ENCODE peak calls at places on chromosome 1, in ten cellular contexts. T, S, U, G, Q, Z, H, A, K and J are unnamed samples. For H3K4me1, the result is how much of the 10 kb centered on the place peaks cover.

GRCh38 chr1:235075955-235076308 is 52.7 kb downstream of the TOMM20 start:
- DNase-seq in T (no peak), S (no peak), U (no peak), G (no peak), Q (no peak), Z (no peak), H (no peak), A (no peak), K (no peak), J (no peak)

GRCh38 chr1:153677718-153678518 is 570 bp upstream of the NPR1 start:
- DNase-seq in T (peak), S (peak), U (peak), G (peak), Q (no peak), Z (peak), H (peak), A (peak), K (no peak), J (peak)

GRCh38 chr1:14371806-14372497 is 226.5 kb upstream of the KAZN start:
- DNase-seq in T (peak), S (no peak), U (no peak), G (no peak), Q (no peak), Z (no peak), H (no peak), A (no peak), K (no peak), J (peak)

GRCh38 chr1:94787676-94788075 is 32.5 kb upstream of the SLC44A3 start:
- DNase-seq in T (no peak), S (no peak), U (no peak), G (no peak), Q (no peak), Z (no peak), H (no peak), A (no peak), K (no peak), J (no peak)

GRCh38 chr1:110477041-110477440 is 26.1 kb downstream of the PROK1 start:
- DNase-seq in T (peak), S (no peak), U (peak), G (peak), Q (no peak), Z (no peak), H (no peak), A (peak), K (peak), J (peak)

GRCh38 chr1:160428655-160429054 is 28.3 kb downstream of the VANGL2 start:
- DNase-seq in T (peak), S (peak), U (peak), G (peak), Q (peak), Z (peak), H (peak), A (peak), K (no peak), J (peak)

GRCh38 chr1:223052931-223053330 is 90.1 kb downstream of the TLR5 start:
- DNase-seq in T (no peak), S (no peak), U (no peak), G (no peak), Q (no peak), Z (no peak), H (no peak), A (no peak), K (no peak), J (peak)

GRCh38 chr1:202037706-202038296 is 27.4 kb downstream of the ELF3 start:
- DNase-seq in T (peak), S (no peak), U (no peak), G (no peak), Q (no peak), Z (no peak), H (no peak), A (no peak), K (no peak), J (no peak)

GRCh38 chr1:11873954-11874562 is 15.3 kb upstream of the NPPB start:
- DNase-seq in T (no peak), S (no peak), U (no peak), G (no peak), Q (no peak), Z (no peak), H (no peak), A (no peak), K (no peak), J (no peak)

GRCh38 chr1:84689514-84690396 is 506 bp downstream of the SSX2IP start:
- DNase-seq in T (peak), S (peak), U (peak), G (no peak), Q (no peak), Z (no peak), H (peak), A (peak), K (no peak), J (peak)

GRCh38 chr1:56547977-56548376 is 31.4 kb downstream of the PLPP3 start:
- DNase-seq in T (no peak), S (no peak), U (no peak), G (no peak), Q (no peak), Z (no peak), H (no peak), A (no peak), K (peak), J (peak)

GRCh38 chr1:56543783-56544612 is 35.4 kb downstream of the PLPP3 start:
- DNase-seq in T (no peak), S (peak), U (no peak), G (no peak), Q (no peak), Z (no peak), H (no peak), A (no peak), K (no peak), J (peak)

GRCh38 chr1:56548566-56548965 is 30.8 kb downstream of the PLPP3 start:
- DNase-seq in T (no peak), S (no peak), U (no peak), G (no peak), Q (no peak), Z (no peak), H (no peak), A (no peak), K (peak), J (no peak)

GRCh38 chr1:56547473-56547872 is 31.9 kb downstream of the PLPP3 start:
- DNase-seq in T (no peak), S (no peak), U (no peak), G (no peak), Q (no peak), Z (no peak), H (no peak), A (no peak), K (no peak), J (no peak)

GRCh38 chr1:56545711-56546110 is 33.7 kb downstream of the PLPP3 start:
- DNase-seq in T (no peak), S (no peak), U (no peak), G (no peak), Q (no peak), Z (no peak), H (no peak), A (no peak), K (no peak), J (no peak)
- TF ChIP-seq CTCF in T (no peak), S (no peak), U (no peak), G (no peak), Q (no peak), Z (no peak), H (no peak), A (no peak), K (no peak), J (no peak)

GRCh38 chr1:178133291-178133989 is 39.5 kb downstream of the RASAL2 start:
- DNase-seq in T (no peak), S (no peak), U (no peak), G (no peak), Q (no peak), Z (no peak), H (no peak), A (no peak), K (no peak), J (no peak)
- H3K4me1 ChIP-seq in T (under half), S (under half), U (under half), G (under half), Q (under half), Z (under half), H (under half), A (under half), K (under half), J (under half)

GRCh38 chr1:220884109-220884980 is 5.1 kb downstream of the HLX start:
- DNase-seq in T (no peak), S (peak), U (no peak), G (no peak), Q (no peak), Z (no peak), H (peak), A (no peak), K (no peak), J (no peak)
- TF ChIP-seq EZH2 in T (no peak), S (peak), U (no peak), G (no peak), Q (no peak), Z (no peak), H (no peak), A (no peak), K (no peak), J (no peak)

GRCh38 chr1:151790071-151790939 is at the start of gene TDRKH:
- DNase-seq in T (peak), S (peak), U (peak), G (peak), Q (peak), Z (peak), H (peak), A (peak), K (peak), J (peak)
- TF ChIP-seq CTCF in T (peak), S (peak), U (peak), G (peak), Q (peak), Z (peak), H (peak), A (peak), K (peak), J (peak)

DNA sequence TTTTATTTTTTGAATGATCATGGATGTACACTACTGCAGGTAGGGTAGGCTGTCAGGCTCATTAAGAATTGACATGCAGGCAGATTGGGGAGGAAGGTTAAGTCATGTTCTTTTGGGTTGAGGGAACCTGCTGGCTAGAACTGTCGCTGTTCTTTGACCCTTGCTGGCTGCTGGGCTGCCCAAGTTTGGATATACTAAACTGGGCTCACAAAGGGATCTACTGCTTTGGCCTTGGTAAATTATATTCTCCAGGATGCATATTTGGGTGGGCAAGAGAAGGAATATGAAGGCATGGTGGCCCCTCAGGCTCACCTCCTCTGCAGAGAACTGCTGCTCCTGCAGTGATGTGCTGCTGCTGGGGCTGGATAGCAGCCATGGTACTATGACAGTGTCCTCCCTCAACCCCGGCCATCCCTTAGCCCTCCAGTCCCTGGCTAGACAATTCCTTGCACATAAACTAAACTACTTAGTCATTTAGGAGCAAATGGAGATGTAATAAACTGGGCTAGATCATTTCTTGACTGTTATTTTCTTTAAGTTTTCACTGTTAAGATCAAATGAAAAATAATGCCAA is 6.1 kb downstream of the ATP1A1 start:
- DNase-seq in T (no peak), S (no peak), U (no peak), G (no peak), Q (no peak), Z (no peak), H (no peak), A (no peak), K (no peak), J (no peak)
- H3K4me1 ChIP-seq in T (under half), S (half or more), U (half or more), G (half or more), Q (under half), Z (under half), H (half or more), A (under half), K (half or more), J (under half)

DNA sequence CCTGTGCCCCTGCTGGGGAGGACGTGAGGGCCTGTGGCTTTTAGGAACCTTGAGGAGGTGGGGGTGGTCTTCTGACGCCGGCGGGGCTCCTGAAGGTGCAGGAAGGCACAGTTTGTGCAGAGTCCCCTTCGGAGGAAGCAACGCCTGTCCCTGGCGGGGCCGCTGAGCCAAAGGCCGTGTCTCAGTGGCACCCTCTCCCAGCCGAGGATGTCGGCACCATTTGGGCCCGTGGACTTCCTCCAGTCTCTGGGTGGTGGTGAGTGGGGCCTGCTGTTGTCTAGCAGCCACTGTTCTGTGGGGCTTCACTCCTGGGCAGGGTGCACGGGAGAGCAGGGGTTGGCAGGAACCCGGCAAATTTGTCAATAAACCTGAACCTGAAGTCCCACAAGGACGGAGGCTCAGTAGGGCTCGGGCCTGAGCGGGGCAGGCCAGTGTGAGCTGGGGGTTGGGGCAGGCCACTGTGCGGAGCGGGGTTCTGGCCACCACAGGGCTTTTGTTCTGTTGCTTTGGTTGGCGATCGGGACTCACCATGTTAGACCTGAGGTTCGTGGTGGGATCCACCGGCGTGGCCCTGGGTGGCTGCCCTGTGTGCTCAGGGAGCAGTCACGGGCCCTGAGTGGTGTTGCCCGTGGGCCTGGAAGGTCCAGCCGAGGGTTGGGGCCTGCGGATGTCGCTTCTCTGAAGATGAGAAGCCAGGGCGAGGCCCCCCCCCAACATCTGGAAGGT is 64.8 kb downstream of the SKI start:
- DNase-seq in T (no peak), S (no peak), U (no peak), G (no peak), Q (no peak), Z (no peak), H (no peak), A (no peak), K (no peak), J (no peak)
- TF ChIP-seq EZH2 in T (no peak), S (no peak), U (no peak), G (no peak), Q (no peak), Z (no peak), H (no peak), A (no peak), K (no peak), J (no peak)

GRCh38 chr1:37020653-37021277 is 13.6 kb downstream of the GRIK3 start:
- DNase-seq in T (no peak), S (peak), U (peak), G (no peak), Q (no peak), Z (peak), H (peak), A (peak), K (no peak), J (peak)
- TF ChIP-seq CTCF in T (no peak), S (peak), U (no peak), G (peak), Q (no peak), Z (peak), H (peak), A (peak), K (no peak), J (peak)